ENCODE peak calls at places on chromosome 20, in four cellular contexts. One of them, this sample, is unnamed.

GRCh38 chr20:25571817-25572216 is 13.5 kb downstream of the NINL start:
- DNase-seq in astrocyte of the spinal cord: no peak
- DNase-seq in thyroid gland: no peak
- DNase-seq in BE2C: no peak
- DNase-seq in this sample: no peak

GRCh38 chr20:44211177-44212039 is 837 bp upstream of the OSER1 start:
- DNase-seq in thyroid gland: peak; percentile 23
- DNase-seq in astrocyte of the spinal cord: peak; percentile 27
- DNase-seq in BE2C: no peak
- DNase-seq in this sample: peak; percentile 17

GRCh38 chr20:33399924-33400323 is 1.4 kb downstream of the CDK5RAP1 start:
- DNase-seq in astrocyte of the spinal cord: no peak
- DNase-seq in BE2C: no peak
- DNase-seq in thyroid gland: no peak
- DNase-seq in this sample: no peak

GRCh38 chr20:15992564-15992963 is 580.7 kb downstream of the KIF16B start:
- DNase-seq in astrocyte of the spinal cord: no peak
- DNase-seq in BE2C: no peak
- DNase-seq in thyroid gland: no peak
- DNase-seq in this sample: peak; percentile 6

GRCh38 chr20:5947276-5947675 is 3.1 kb downstream of the TRMT6 start:
- DNase-seq in astrocyte of the spinal cord: no peak
- DNase-seq in thyroid gland: no peak
- DNase-seq in BE2C: no peak
- DNase-seq in this sample: no peak

GRCh38 chr20:54173653-54174451 is at the start of gene CYP24A1:
- DNase-seq in astrocyte of the spinal cord: no peak
- DNase-seq in thyroid gland: no peak
- DNase-seq in BE2C: no peak
- DNase-seq in this sample: no peak

GRCh38 chr20:56827763-56828162 is 198.7 kb downstream of the TFAP2C start:
- DNase-seq in thyroid gland: no peak
- DNase-seq in BE2C: no peak
- DNase-seq in astrocyte of the spinal cord: no peak
- DNase-seq in this sample: no peak

GRCh38 chr20:2283706-2284423 is 11.9 kb upstream of the TGM3 start:
- DNase-seq in BE2C: no peak
- DNase-seq in thyroid gland: peak; percentile 43
- DNase-seq in astrocyte of the spinal cord: no peak
- DNase-seq in this sample: peak; percentile 88

GRCh38 chr20:2984956-2985661 is 58.3 kb upstream of the GNRH2 start:
- DNase-seq in BE2C: peak; percentile 35
- DNase-seq in thyroid gland: no peak
- DNase-seq in astrocyte of the spinal cord: peak; percentile 64
- DNase-seq in this sample: peak; percentile 75

GRCh38 chr20:62142252-62143117 is 709 bp downstream of the PSMA7 start:
- DNase-seq in astrocyte of the spinal cord: peak; percentile 7
- DNase-seq in BE2C: no peak
- DNase-seq in thyroid gland: peak; percentile 14
- DNase-seq in this sample: no peak

GRCh38 chr20:54026300-54027064 is 43.9 kb downstream of the BCAS1 start:
- DNase-seq in thyroid gland: no peak
- DNase-seq in BE2C: no peak
- DNase-seq in astrocyte of the spinal cord: no peak
- DNase-seq in this sample: peak; percentile 83

GRCh38 chr20:8020314-8021079 is 936 bp upstream of the TMX4 start:
- DNase-seq in BE2C: no peak
- DNase-seq in thyroid gland: no peak
- DNase-seq in astrocyte of the spinal cord: peak; percentile 20
- DNase-seq in this sample: peak; percentile 13

GRCh38 chr20:33261465-33261864 is 21.5 kb upstream of the BPIFB1 start:
- DNase-seq in astrocyte of the spinal cord: no peak
- DNase-seq in thyroid gland: no peak
- DNase-seq in BE2C: no peak
- DNase-seq in this sample: no peak

GRCh38 chr20:9258891-9259290 is 190.0 kb downstream of the PLCB4 start:
- DNase-seq in thyroid gland: no peak
- DNase-seq in astrocyte of the spinal cord: no peak
- DNase-seq in BE2C: no peak
- DNase-seq in this sample: no peak

GRCh38 chr20:4726710-4727391 is 5.1 kb downstream of the PRND start:
- DNase-seq in astrocyte of the spinal cord: peak; percentile 42
- DNase-seq in thyroid gland: no peak
- DNase-seq in BE2C: no peak
- DNase-seq in this sample: no peak

GRCh38 chr20:54097236-54097529 is 26.8 kb upstream of the BCAS1 start:
- DNase-seq in astrocyte of the spinal cord: no peak
- DNase-seq in thyroid gland: no peak
- DNase-seq in BE2C: no peak
- DNase-seq in this sample: no peak

GRCh38 chr20:34401741-34402455 is 38.8 kb downstream of the ITCH start:
- DNase-seq in thyroid gland: no peak
- DNase-seq in astrocyte of the spinal cord: no peak
- DNase-seq in BE2C: no peak
- DNase-seq in this sample: no peak

GRCh38 chr20:2468581-2469407 is 1.8 kb downstream of the SNRPB start:
- DNase-seq in astrocyte of the spinal cord: no peak
- DNase-seq in thyroid gland: no peak
- DNase-seq in BE2C: no peak
- DNase-seq in this sample: no peak

GRCh38 chr20:14829897-14830296 is 492.5 kb upstream of the FLRT3 start:
- DNase-seq in astrocyte of the spinal cord: no peak
- DNase-seq in BE2C: no peak
- DNase-seq in thyroid gland: no peak
- DNase-seq in this sample: no peak

GRCh38 chr20:7437311-7437710 is 502.9 kb downstream of the HAO1 start:
- DNase-seq in BE2C: no peak
- DNase-seq in astrocyte of the spinal cord: peak; percentile 5
- DNase-seq in thyroid gland: no peak
- DNase-seq in this sample: no peak

GRCh38 chr20:50982372-50982771 is 23.8 kb downstream of the MOCS3 start:
- DNase-seq in BE2C: no peak
- DNase-seq in thyroid gland: no peak
- DNase-seq in astrocyte of the spinal cord: peak; percentile 78
- DNase-seq in this sample: no peak

GRCh38 chr20:8901237-8902025 is 167.5 kb upstream of the PLCB4 start:
- DNase-seq in astrocyte of the spinal cord: peak; percentile 18
- DNase-seq in thyroid gland: no peak
- DNase-seq in BE2C: no peak
- DNase-seq in this sample: no peak

GRCh38 chr20:1388706-1389483 is 4.0 kb downstream of the FKBP1A start:
- DNase-seq in thyroid gland: no peak
- DNase-seq in astrocyte of the spinal cord: no peak
- DNase-seq in BE2C: no peak
- DNase-seq in this sample: no peak

GRCh38 chr20:9616455-9616805 is 102.0 kb downstream of the LAMP5 start:
- DNase-seq in BE2C: no peak
- DNase-seq in astrocyte of the spinal cord: no peak
- DNase-seq in thyroid gland: no peak
- DNase-seq in this sample: no peak

GRCh38 chr20:54093423-54094267 is 23.3 kb upstream of the BCAS1 start:
- DNase-seq in astrocyte of the spinal cord: no peak
- DNase-seq in thyroid gland: no peak
- DNase-seq in BE2C: no peak
- DNase-seq in this sample: no peak

GRCh38 chr20:20334489-20334888 is 33.4 kb upstream of the INSM1 start:
- DNase-seq in astrocyte of the spinal cord: no peak
- DNase-seq in BE2C: no peak
- DNase-seq in thyroid gland: no peak
- DNase-seq in this sample: no peak

GRCh38 chr20:33217052-33217451 is at the start of gene BPIFA3:
- DNase-seq in thyroid gland: no peak
- DNase-seq in BE2C: no peak
- DNase-seq in astrocyte of the spinal cord: no peak
- DNase-seq in this sample: no peak

GRCh38 chr20:23350855-23351838 is 556 bp downstream of the NXT1 start:
- DNase-seq in thyroid gland: peak; percentile 80
- DNase-seq in astrocyte of the spinal cord: peak; percentile 47
- DNase-seq in BE2C: peak; percentile 48
- DNase-seq in this sample: no peak

GRCh38 chr20:9146649-9147048 is 77.8 kb downstream of the PLCB4 start:
- DNase-seq in thyroid gland: no peak
- DNase-seq in BE2C: no peak
- DNase-seq in astrocyte of the spinal cord: no peak
- DNase-seq in this sample: no peak

GRCh38 chr20:3778976-3779375 is 2.3 kb downstream of the SPEF1 start:
- DNase-seq in astrocyte of the spinal cord: no peak
- DNase-seq in thyroid gland: no peak
- DNase-seq in BE2C: no peak
- DNase-seq in this sample: no peak

GRCh38 chr20:24910461-24910860 is 38.6 kb upstream of the CST7 start:
- DNase-seq in astrocyte of the spinal cord: no peak
- DNase-seq in thyroid gland: no peak
- DNase-seq in BE2C: no peak
- DNase-seq in this sample: no peak

GRCh38 chr20:48041078-48041780 is 255.9 kb upstream of the SULF2 start:
- DNase-seq in BE2C: peak; percentile 68
- DNase-seq in astrocyte of the spinal cord: no peak
- DNase-seq in thyroid gland: no peak
- DNase-seq in this sample: no peak

GRCh38 chr20:6851136-6851535 is 83.7 kb downstream of the BMP2 start:
- DNase-seq in astrocyte of the spinal cord: no peak
- DNase-seq in thyroid gland: no peak
- DNase-seq in BE2C: no peak
- DNase-seq in this sample: no peak

GRCh38 chr20:8196096-8196495 is 64.0 kb downstream of the PLCB1 start:
- DNase-seq in astrocyte of the spinal cord: no peak
- DNase-seq in thyroid gland: no peak
- DNase-seq in BE2C: no peak
- DNase-seq in this sample: no peak